ENCODE peak calls at places on chromosome 10, in ten cellular contexts. D is cardiac fibroblast, S is A549, A is NCI-H2107, V is epithelial cell of prostate, W is HFFc6, G is hippocampal formation, I is cardiac muscle cell, E is COLO829, N is PC-3. L is an unnamed sample.

GRCh38 chr10:88165849-88166271 is 302.4 kb downstream of the PTEN start:
- DNase-seq in D (peak; percentile 41), S (no peak), A (no peak), V (no peak), W (peak; percentile 50), G (no peak), I (no peak), E (peak; percentile 48), N (no peak), L (no peak)

GRCh38 chr10:16853201-16853600 is 36.0 kb upstream of the RSU1 start:
- DNase-seq in D (peak; percentile 82), S (no peak), A (no peak), V (no peak), W (peak; percentile 59), G (no peak), I (peak; percentile 47), E (peak; percentile 56), N (peak; percentile 20), L (peak; percentile 50)

GRCh38 chr10:50464004-50464409 is 159.7 kb downstream of the SGMS1 start:
- DNase-seq in D (peak; percentile 49), S (no peak), A (peak; percentile 0), V (no peak), W (no peak), G (no peak), I (no peak), E (no peak), N (no peak), L (peak; percentile 90)

GRCh38 chr10:118383063-118383689 is 41.1 kb upstream of the FAM204A start:
- DNase-seq in D (no peak), S (no peak), A (no peak), V (no peak), W (no peak), G (no peak), I (no peak), E (no peak), N (no peak), L (no peak)

GRCh38 chr10:8921583-8921982 is 867.1 kb downstream of the GATA3 start:
- DNase-seq in D (no peak), S (no peak), A (no peak), V (no peak), W (no peak), G (no peak), I (no peak), E (no peak), N (no peak), L (no peak)

GRCh38 chr10:99560277-99561126 is 27.8 kb downstream of the NKX2-3 start:
- DNase-seq in D (peak; percentile 59), S (peak; percentile 48), A (no peak), V (no peak), W (peak; percentile 36), G (peak; percentile 22), I (peak; percentile 90), E (peak; percentile 45), N (peak; percentile 60), L (peak; percentile 50)

GRCh38 chr10:98344589-98345038 is 70.4 kb downstream of the PYROXD2 start:
- DNase-seq in D (peak; percentile 98), S (no peak), A (no peak), V (no peak), W (peak; percentile 24), G (no peak), I (peak; percentile 74), E (no peak), N (no peak), L (no peak)

GRCh38 chr10:117868151-117868550 is 178.6 kb downstream of the RAB11FIP2 start:
- DNase-seq in D (no peak), S (no peak), A (no peak), V (no peak), W (no peak), G (no peak), I (no peak), E (no peak), N (no peak), L (no peak)

GRCh38 chr10:84296071-84296981 is 32.1 kb upstream of the CCSER2 start:
- DNase-seq in D (peak; percentile 52), S (no peak), A (no peak), V (no peak), W (peak; percentile 76), G (no peak), I (no peak), E (no peak), N (no peak), L (no peak)

GRCh38 chr10:30373596-30374327 is 24.7 kb upstream of the MTPAP start:
- DNase-seq in D (no peak), S (no peak), A (no peak), V (no peak), W (no peak), G (no peak), I (no peak), E (no peak), N (no peak), L (no peak)

GRCh38 chr10:48982584-48982983 is 42.9 kb upstream of the LRRC18 start:
- DNase-seq in D (no peak), S (no peak), A (no peak), V (no peak), W (no peak), G (no peak), I (no peak), E (no peak), N (no peak), L (no peak)

GRCh38 chr10:11578802-11579255 is 32.6 kb downstream of the USP6NL start:
- DNase-seq in D (no peak), S (no peak), A (no peak), V (no peak), W (no peak), G (no peak), I (no peak), E (no peak), N (no peak), L (no peak)

GRCh38 chr10:54133201-54133600 is 667.8 kb downstream of the PCDH15 start:
- DNase-seq in D (no peak), S (no peak), A (no peak), V (no peak), W (no peak), G (no peak), I (peak; percentile 5), E (no peak), N (peak; percentile 54), L (peak; percentile 33)

GRCh38 chr10:125605167-125605566 is 77.8 kb downstream of the TEX36 start:
- DNase-seq in D (no peak), S (no peak), A (no peak), V (no peak), W (peak; percentile 57), G (no peak), I (no peak), E (no peak), N (no peak), L (no peak)